ENCODE peak calls at places on chromosomes 4 and X, in ten cellular contexts. V, L, K, H, E, U, G, Q, O and T are unnamed samples.

GRCh38 chrX:102950908-102951866 is 14.1 kb downstream of the RAB40AL start:
- DNase-seq in V (peak), L (peak), K (peak), H (peak), E (peak), U (peak), G (peak), Q (no peak), O (peak), T (no peak)

GRCh38 chr4:78951862-78952472 is 12.7 kb upstream of the PAQR3 start:
- DNase-seq in V (peak), L (no peak), K (no peak), H (no peak), E (peak), U (no peak), G (peak), Q (no peak), O (peak), T (no peak)

GRCh38 chr4:185513489-185514181 is 21.7 kb downstream of the PDLIM3 start:
- DNase-seq in V (peak), L (no peak), K (no peak), H (no peak), E (no peak), U (no peak), G (no peak), Q (no peak), O (no peak), T (no peak)

GRCh38 chr4:85569730-85570299 is 94.9 kb downstream of the ARHGAP24 start:
- DNase-seq in V (no peak), L (no peak), K (no peak), H (no peak), E (no peak), U (no peak), G (no peak), Q (no peak), O (peak), T (no peak)

GRCh38 chr4:74473155-74473811 is 28.3 kb downstream of the AREG start:
- DNase-seq in V (peak), L (no peak), K (no peak), H (no peak), E (peak), U (no peak), G (no peak), Q (no peak), O (peak), T (no peak)

GRCh38 chr4:87819281-87819919 is 13.4 kb upstream of the MEPE start:
- DNase-seq in V (peak), L (no peak), K (no peak), H (no peak), E (peak), U (no peak), G (no peak), Q (peak), O (peak), T (no peak)

GRCh38 chr4:146124023-146124680 is 51.4 kb upstream of the LSM6 start:
- DNase-seq in V (no peak), L (no peak), K (no peak), H (no peak), E (no peak), U (no peak), G (no peak), Q (no peak), O (peak), T (no peak)

GRCh38 chr4:119623025-119623424 is 5.6 kb downstream of the PDE5A start:
- DNase-seq in V (peak), L (no peak), K (no peak), H (no peak), E (peak), U (no peak), G (no peak), Q (no peak), O (peak), T (no peak)

GRCh38 chr4:8838911-8839431 is 32.7 kb downstream of the HMX1 start:
- DNase-seq in V (no peak), L (peak), K (no peak), H (no peak), E (no peak), U (no peak), G (no peak), Q (no peak), O (no peak), T (no peak)